ENCODE peak calls at places on chromosomes 12 and 14, in nine cellular contexts. M is HL-60, P is H9, B is sigmoid colon, F is left ventricle myocardium inferior, Z is IMR-90, S is pancreas, W is suprapubic skin, K is brain microvascular endothelial cell. O is an unnamed sample.

GRCh38 chr12:39435531-39435930 is 7.4 kb downstream of the KIF21A start:
- DNase-seq in M (no peak), P (no peak), B (no peak), F (no peak), Z (no peak), S (no peak), W (no peak), K (no peak), O (no peak)

GRCh38 chr12:31456562-31456961 is 130.6 kb upstream of the SINHCAF start:
- DNase-seq in M (no peak), P (no peak), B (no peak), F (no peak), Z (no peak), S (no peak), W (no peak), K (no peak), O (no peak)

GRCh38 chr14:102346645-102347044 is 16.0 kb downstream of the CINP start:
- DNase-seq in M (no peak), P (no peak), B (no peak), F (no peak), Z (no peak), S (no peak), W (no peak), K (no peak), O (no peak)

GRCh38 chr12:2753536-2753935 is 41.2 kb upstream of the FKBP4 start:
- DNase-seq in M (no peak), P (peak; percentile 46), B (no peak), F (no peak), Z (no peak), S (no peak), W (no peak), K (no peak), O (no peak)

GRCh38 chr12:92735131-92735721 is 32.4 kb downstream of the PLEKHG7 start:
- DNase-seq in M (peak; percentile 8), P (no peak), B (no peak), F (no peak), Z (peak; percentile 92), S (no peak), W (no peak), K (peak; percentile 78), O (no peak)

GRCh38 chr12:6627598-6627997 is 8.2 kb downstream of the LPAR5 start:
- DNase-seq in M (no peak), P (no peak), B (no peak), F (no peak), Z (no peak), S (no peak), W (no peak), K (no peak), O (no peak)

GRCh38 chr14:71362282-71362681 is 455.0 kb downstream of the PCNX1 start:
- DNase-seq in M (no peak), P (no peak), B (no peak), F (no peak), Z (no peak), S (no peak), W (no peak), K (no peak), O (no peak)

GRCh38 chr12:107366322-107366721 is 273.0 kb upstream of the CRY1 start:
- DNase-seq in M (no peak), P (no peak), B (no peak), F (no peak), Z (no peak), S (no peak), W (no peak), K (no peak), O (no peak)

GRCh38 chr12:59230334-59230733 is 310.0 kb upstream of the LRIG3 start:
- DNase-seq in M (no peak), P (no peak), B (no peak), F (no peak), Z (no peak), S (no peak), W (no peak), K (no peak), O (no peak)

GRCh38 chr14:33469898-33470297 is 481.0 kb downstream of the EGLN3 start:
- DNase-seq in M (no peak), P (no peak), B (no peak), F (no peak), Z (no peak), S (no peak), W (no peak), K (no peak), O (no peak)

GRCh38 chr14:33477752-33478151 is 473.1 kb downstream of the EGLN3 start:
- DNase-seq in M (no peak), P (no peak), B (no peak), F (no peak), Z (no peak), S (no peak), W (no peak), K (no peak), O (no peak)

GRCh38 chr14:33480589-33481184 is 470.2 kb downstream of the EGLN3 start:
- DNase-seq in M (no peak), P (no peak), B (no peak), F (no peak), Z (no peak), S (no peak), W (no peak), K (no peak), O (no peak)

GRCh38 chr14:33475623-33476022 is 475.3 kb downstream of the EGLN3 start:
- DNase-seq in M (no peak), P (peak; percentile 86), B (no peak), F (no peak), Z (no peak), S (no peak), W (no peak), K (peak; percentile 59), O (no peak)
- TF ChIP-seq CTCF in M (no peak), P (peak; percentile 80), B (no peak), F (peak; percentile 40), Z (no peak), S (no peak), W (no peak), K (peak; percentile 76), O (no peak)

GRCh38 chr14:69473271-69473670 is 11.3 kb upstream of the PLEKHD1 start:
- DNase-seq in M (no peak), P (no peak), B (no peak), F (no peak), Z (no peak), S (no peak), W (no peak), K (no peak), O (no peak)
- H3K27ac ChIP-seq in M (no peak overlapping the region), P (no peak overlapping the region), B (no peak overlapping the region), F (no peak overlapping the region), Z (no peak overlapping the region), S (no peak overlapping the region), W (no peak overlapping the region), K (no peak overlapping the region), O (no peak overlapping the region)

GRCh38 chr12:54173066-54173726 is 15.6 kb downstream of the SMUG1 start:
- DNase-seq in M (no peak), P (peak; percentile 48), B (peak; percentile 70), F (peak; percentile 40), Z (no peak), S (peak; percentile 76), W (no peak), K (no peak), O (no peak)
- H3K27me3 ChIP-seq in M (peaks cover 30% of the 10 kb centered on the region), P (peaks cover 40% of the 10 kb centered on the region), B (peaks cover 8% of the 10 kb centered on the region), F (peaks cover 69% of the 10 kb centered on the region), Z (peaks cover 56% of the 10 kb centered on the region), S (no peaks in the 10 kb centered on the region), W (no peaks in the 10 kb centered on the region), K (peaks cover 40% of the 10 kb centered on the region), O (no peaks in the 10 kb centered on the region)

GRCh38 chr14:55626131-55626530 is 46.1 kb downstream of the KTN1 start:
- DNase-seq in M (no peak), P (no peak), B (no peak), F (no peak), Z (no peak), S (no peak), W (no peak), K (no peak), O (no peak)

GRCh38 chr14:55625481-55625880 is 45.5 kb downstream of the KTN1 start:
- DNase-seq in M (no peak), P (no peak), B (no peak), F (no peak), Z (no peak), S (no peak), W (no peak), K (no peak), O (no peak)

GRCh38 chr14:55614304-55614703 is 34.3 kb downstream of the KTN1 start:
- DNase-seq in M (no peak), P (no peak), B (no peak), F (no peak), Z (no peak), S (no peak), W (no peak), K (no peak), O (no peak)

GRCh38 chr14:55624913-55625312 is 44.9 kb downstream of the KTN1 start:
- DNase-seq in M (no peak), P (no peak), B (no peak), F (no peak), Z (no peak), S (no peak), W (no peak), K (no peak), O (no peak)

DNA sequence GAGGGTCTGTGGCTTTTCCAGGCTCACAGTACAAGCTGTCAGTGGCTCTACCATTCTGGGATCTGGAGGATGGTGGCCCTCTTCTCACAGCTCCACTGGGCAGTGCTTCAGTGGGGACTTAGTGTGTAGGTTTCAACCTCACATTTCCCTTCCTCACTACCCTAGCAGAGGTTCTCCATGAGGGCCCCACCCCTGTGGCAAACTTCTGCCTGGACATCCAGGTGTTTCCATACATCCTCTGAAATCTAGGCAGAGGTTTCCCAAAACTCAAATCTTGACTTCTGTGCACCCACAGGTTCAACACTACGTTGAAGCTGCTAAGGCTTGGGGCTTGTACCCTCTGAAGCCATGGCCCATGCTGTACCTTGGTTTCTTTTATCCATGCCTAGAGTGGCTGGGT is 40.3 kb downstream of the KTN1 start:
- DNase-seq in M (no peak), P (no peak), B (no peak), F (no peak), Z (no peak), S (no peak), W (no peak), K (no peak), O (no peak)
- TF ChIP-seq CTCF in M (no peak), P (no peak), B (no peak), F (no peak), Z (no peak), S (no peak), W (no peak), K (no peak), O (no peak)

GRCh38 chr14:81392052-81392451 is 8.1 kb downstream of the STON2 start:
- DNase-seq in M (no peak), P (no peak), B (no peak), F (no peak), Z (no peak), S (no peak), W (no peak), K (no peak), O (no peak)
- H3K27ac ChIP-seq in M (no peak overlapping the region), P (no peak overlapping the region), B (no peak overlapping the region), F (no peak overlapping the region), Z (no peak overlapping the region), S (no peak overlapping the region), W (no peak overlapping the region), K (no peak overlapping the region), O (no peak overlapping the region)

O was measured in tibial artery.